ENCODE peak calls at places on chromosomes 13 and 19, in nine cellular contexts. P, I, H, W, B, K, O, C and J are unnamed samples.

GRCh38 chr19:29878973-29879654 is 62.9 kb upstream of the URI1 start:
- DNase-seq in P (no peak), I (no peak), H (no peak), W (no peak), B (peak; percentile 51), K (no peak), O (peak; percentile 45), C (no peak), J (no peak)

GRCh38 chr19:29789007-29789406 is 22.8 kb upstream of the CCNE1 start:
- DNase-seq in P (no peak), I (no peak), H (no peak), W (no peak), B (no peak), K (no peak), O (peak; percentile 11), C (no peak), J (no peak)

GRCh38 chr19:29104605-29105241 is 108.2 kb downstream of the UQCRFS1 start:
- DNase-seq in P (no peak), I (no peak), H (no peak), W (no peak), B (no peak), K (no peak), O (no peak), C (no peak), J (no peak)

GRCh38 chr13:112451512-112452379 is 75.6 kb downstream of the SPACA7 start:
- DNase-seq in P (no peak), I (no peak), H (no peak), W (no peak), B (no peak), K (no peak), O (no peak), C (no peak), J (no peak)

GRCh38 chr19:18662972-18663732 is 20.3 kb upstream of the CRTC1 start:
- DNase-seq in P (no peak), I (no peak), H (no peak), W (no peak), B (no peak), K (no peak), O (no peak), C (no peak), J (no peak)

GRCh38 chr19:51327066-51327985 is 14.6 kb downstream of the VSIG10L start:
- DNase-seq in P (peak; percentile 38), I (no peak), H (no peak), W (peak; percentile 89), B (peak; percentile 49), K (no peak), O (peak; percentile 32), C (peak; percentile 58), J (no peak)

GRCh38 chr19:12995596-12996541 is 594 bp downstream of the NFIX start:
- DNase-seq in P (no peak), I (no peak), H (peak; percentile 61), W (peak; percentile 87), B (peak; percentile 59), K (no peak), O (peak; percentile 42), C (no peak), J (no peak)

GRCh38 chr19:56403764-56404704 is at the start of gene ZNF583:
- DNase-seq in P (peak; percentile 57), I (peak; percentile 93), H (peak; percentile 97), W (peak; percentile 99), B (peak; percentile 98), K (peak; percentile 98), O (peak; percentile 97), C (peak; percentile 97), J (peak; percentile 70)

GRCh38 chr13:98481511-98481951 is 95.4 kb downstream of the STK24 start:
- DNase-seq in P (no peak), I (no peak), H (no peak), W (no peak), B (no peak), K (no peak), O (no peak), C (no peak), J (no peak)

GRCh38 chr13:98476538-98476966 is 100.4 kb downstream of the STK24 start:
- DNase-seq in P (no peak), I (no peak), H (no peak), W (no peak), B (peak; percentile 50), K (peak; percentile 87), O (peak; percentile 95), C (peak; percentile 77), J (peak; percentile 62)

GRCh38 chr13:98480915-98481510 is 95.9 kb downstream of the STK24 start:
- DNase-seq in P (no peak), I (no peak), H (no peak), W (no peak), B (no peak), K (no peak), O (peak; percentile 25), C (no peak), J (no peak)

GRCh38 chr13:98478134-98479129 is 98.5 kb downstream of the STK24 start:
- DNase-seq in P (no peak), I (no peak), H (no peak), W (no peak), B (no peak), K (peak; percentile 80), O (peak; percentile 48), C (no peak), J (no peak)

DNA sequence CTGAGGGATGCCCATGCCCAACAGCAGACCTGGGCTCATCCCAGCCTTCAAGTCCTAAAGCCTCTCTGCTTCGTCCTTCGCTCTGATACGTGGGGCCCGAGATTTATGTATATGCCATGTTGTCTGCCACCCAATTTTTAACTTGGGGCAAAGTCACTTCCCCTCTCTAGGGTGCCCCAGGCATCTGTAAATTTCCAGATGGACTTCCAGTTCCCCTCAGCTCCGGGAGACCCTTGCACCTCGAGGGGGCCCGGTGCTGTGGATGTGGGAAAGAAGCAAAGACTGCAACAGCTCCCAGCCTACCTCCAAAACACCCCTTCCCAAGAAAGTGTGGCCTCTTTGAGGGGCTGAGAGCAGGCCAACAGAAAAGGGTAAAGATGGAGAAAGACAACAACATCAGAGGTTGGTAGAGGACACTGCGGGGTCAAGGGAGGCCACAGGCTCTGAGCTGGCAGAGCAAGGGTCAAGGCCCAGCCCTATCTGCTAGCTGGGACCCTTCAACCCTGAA is 97.4 kb downstream of the STK24 start:
- DNase-seq in P (no peak), I (no peak), H (no peak), W (no peak), B (no peak), K (no peak), O (no peak), C (no peak), J (no peak)
- H3K4me3 ChIP-seq in P (no peak overlapping the region), I (no peak overlapping the region), H (no peak overlapping the region), W (no peak overlapping the region), B (no peak overlapping the region), K (no peak overlapping the region), O (no peak overlapping the region), C (no peak overlapping the region), J (no peak overlapping the region)

GRCh38 chr19:32748948-32749347 is 29.4 kb downstream of the TDRD12 start:
- DNase-seq in P (no peak), I (no peak), H (no peak), W (no peak), B (no peak), K (no peak), O (no peak), C (no peak), J (no peak)

GRCh38 chr19:32751066-32751465 is 31.5 kb downstream of the TDRD12 start:
- DNase-seq in P (no peak), I (no peak), H (no peak), W (no peak), B (no peak), K (no peak), O (no peak), C (no peak), J (no peak)

GRCh38 chr19:32750441-32751055 is 31.0 kb downstream of the TDRD12 start:
- DNase-seq in P (no peak), I (no peak), H (no peak), W (no peak), B (no peak), K (no peak), O (no peak), C (no peak), J (no peak)

GRCh38 chr19:32749361-32749760 is 29.8 kb downstream of the TDRD12 start:
- DNase-seq in P (no peak), I (no peak), H (no peak), W (no peak), B (no peak), K (no peak), O (no peak), C (no peak), J (no peak)

DNA sequence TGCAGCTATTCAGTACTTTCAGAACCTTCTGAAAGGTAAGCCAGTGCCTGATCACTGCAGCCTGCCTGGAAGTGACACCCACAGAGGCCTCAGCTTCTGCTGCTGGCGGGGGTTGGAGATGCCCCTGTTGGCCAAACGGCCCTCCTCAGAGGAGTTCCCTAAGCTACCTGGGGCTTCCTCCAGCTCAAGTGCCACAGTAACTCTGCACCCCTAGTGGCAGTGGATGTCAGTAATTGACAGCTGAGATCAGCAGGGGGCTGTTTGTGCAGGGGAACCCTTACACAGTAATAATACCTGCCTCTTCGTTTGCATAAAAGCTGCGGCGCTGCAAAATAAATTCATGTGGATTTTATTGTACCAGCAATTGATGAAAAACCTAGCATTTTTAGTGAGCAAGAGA is 28.9 kb downstream of the TDRD12 start:
- DNase-seq in P (no peak), I (no peak), H (no peak), W (no peak), B (no peak), K (no peak), O (no peak), C (no peak), J (no peak)
- TF ChIP-seq CTCF in P (peak; percentile 33), I (no peak), H (no peak), W (no peak), B (no peak), K (peak; percentile 3), O (no peak), C (no peak), J (no peak)

DNA sequence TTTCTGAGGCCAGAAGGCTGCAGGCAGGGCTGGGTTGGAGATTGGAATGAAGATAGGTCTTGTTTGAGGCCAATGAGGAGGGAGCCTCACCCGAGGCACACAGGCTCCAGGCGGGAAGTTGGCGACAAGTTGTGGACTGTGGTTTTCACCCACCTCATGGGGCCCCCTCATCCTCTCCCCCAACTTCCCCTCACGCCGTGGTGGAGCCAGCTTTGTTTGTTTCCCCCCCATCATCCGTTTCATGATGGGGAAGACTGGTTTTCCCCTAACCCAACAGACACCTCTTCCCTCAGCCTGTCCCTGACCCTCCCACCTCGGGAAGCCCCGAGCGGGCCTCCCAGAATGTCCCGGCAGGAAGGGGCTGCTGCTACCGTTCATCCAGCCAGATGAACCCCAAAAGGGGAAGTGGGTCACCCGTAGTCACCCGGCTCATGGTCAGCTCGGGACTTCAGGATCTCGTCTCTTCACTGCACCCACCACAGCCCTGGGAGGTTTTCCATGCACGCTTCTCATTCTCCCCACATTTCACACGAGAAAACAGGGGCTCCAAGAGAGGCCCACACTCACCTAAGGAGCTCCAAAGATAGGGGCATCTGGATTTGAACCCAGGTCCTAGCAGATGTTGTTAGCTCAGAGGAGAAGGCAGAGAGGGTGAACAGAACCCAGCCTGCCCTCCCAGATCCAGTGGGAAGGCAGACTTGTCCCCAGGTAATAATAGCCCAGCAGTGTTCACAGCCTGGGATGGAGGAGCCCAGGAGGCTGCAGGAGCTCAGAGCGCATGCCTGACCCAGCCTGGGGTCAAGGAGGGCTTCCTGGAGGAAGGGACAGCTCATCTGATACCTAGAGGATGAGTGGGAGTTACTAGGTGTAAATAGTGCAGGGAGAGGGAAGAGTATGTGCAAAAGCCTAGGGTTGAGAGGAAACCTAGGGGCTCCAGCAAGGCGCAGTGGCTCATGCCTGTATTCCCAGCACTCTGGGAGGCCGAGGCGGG is 23.5 kb downstream of the CEACAM16 start:
- DNase-seq in P (no peak), I (no peak), H (no peak), W (peak; percentile 46), B (no peak), K (no peak), O (no peak), C (peak; percentile 63), J (no peak)
- H3K4me3 ChIP-seq in P (no peak overlapping the region), I (no peak overlapping the region), H (no peak overlapping the region), W (no peak overlapping the region), B (no peak overlapping the region), K (no peak overlapping the region), O (no peak overlapping the region), C (no peak overlapping the region), J (no peak overlapping the region)

GRCh38 chr19:54190942-54191670 is at the start of gene TSEN34:
- DNase-seq in P (no peak), I (no peak), H (no peak), W (peak; percentile 98), B (peak; percentile 90), K (no peak), O (peak; percentile 44), C (peak; percentile 91), J (no peak)

GRCh38 chr19:54189668-54190502 is 505 bp upstream of the MBOAT7 start:
- DNase-seq in P (peak; percentile 100), I (peak; percentile 100), H (peak; percentile 100), W (peak; percentile 100), B (peak; percentile 100), K (peak; percentile 100), O (peak; percentile 100), C (peak; percentile 100), J (peak; percentile 100)

GRCh38 chr19:54190503-54190941 is 586 bp upstream of the TSEN34 start:
- DNase-seq in P (peak; percentile 99), I (peak; percentile 99), H (peak; percentile 100), W (peak; percentile 99), B (peak; percentile 100), K (peak; percentile 100), O (peak; percentile 99), C (peak; percentile 99), J (peak; percentile 95)

GRCh38 chr19:54188224-54188871 is 1.0 kb downstream of the MBOAT7 start:
- DNase-seq in P (no peak), I (no peak), H (no peak), W (no peak), B (peak; percentile 90), K (peak; percentile 55), O (peak; percentile 30), C (no peak), J (no peak)

GRCh38 chr19:54189020-54189667 is at the start of gene MBOAT7:
- DNase-seq in P (no peak), I (no peak), H (no peak), W (peak; percentile 96), B (no peak), K (no peak), O (no peak), C (no peak), J (no peak)
- TF ChIP-seq CTCF in P (peak; percentile 9), I (no peak), H (no peak), W (peak; percentile 73), B (no peak), K (peak; percentile 11), O (no peak), C (no peak), J (peak; percentile 18)